ENCODE peak calls at places on chromosomes 5 and 9, in five cellular contexts. D is foreskin keratinocyte, Y is cardiac muscle cell, J is mesendoderm, S is right cardiac atrium. A is an unnamed sample.

GRCh38 chr5:17185776-17186175 is 31.7 kb upstream of the BASP1 start:
- DNase-seq in D (peak; percentile 59), Y (peak; percentile 96), J (no peak), S (peak; percentile 87), A (no peak)

GRCh38 chr5:39217365-39218281 is 1.7 kb downstream of the FYB1 start:
- DNase-seq in D (peak; percentile 59), Y (peak; percentile 90), J (peak; percentile 75), S (peak; percentile 88), A (no peak)

GRCh38 chr5:168766038-168766700 is 187.0 kb upstream of the PANK3 start:
- DNase-seq in D (no peak), Y (no peak), J (no peak), S (no peak), A (no peak)

GRCh38 chr5:100901851-100902341 is 1.2 kb downstream of the ST8SIA4 start:
- DNase-seq in D (peak; percentile 40), Y (peak; percentile 38), J (peak; percentile 84), S (peak; percentile 67), A (no peak)

GRCh38 chr5:164358531-164359259 is 853.3 kb downstream of the MAT2B start:
- DNase-seq in D (no peak), Y (peak; percentile 59), J (no peak), S (no peak), A (no peak)

GRCh38 chr5:166285385-166285784 is 2006.1 kb upstream of the WWC1 start:
- DNase-seq in D (peak; percentile 4), Y (peak; percentile 9), J (peak; percentile 64), S (no peak), A (no peak)

GRCh38 chr9:89422151-89422918 is 75.6 kb downstream of the SEMA4D start:
- DNase-seq in D (peak; percentile 58), Y (peak; percentile 35), J (peak; percentile 21), S (no peak), A (no peak)

GRCh38 chr9:16671591-16672137 is 198.8 kb downstream of the BNC2 start:
- DNase-seq in D (peak; percentile 93), Y (peak; percentile 63), J (no peak), S (no peak), A (no peak)

GRCh38 chr5:16568875-16569580 is 47.8 kb downstream of the RETREG1 start:
- DNase-seq in D (peak; percentile 80), Y (peak; percentile 17), J (no peak), S (no peak), A (peak; percentile 78)

GRCh38 chr9:115132648-115133047 is 14.7 kb upstream of the TNC start:
- DNase-seq in D (no peak), Y (peak; percentile 60), J (peak; percentile 36), S (peak; percentile 44), A (no peak)

GRCh38 chr5:35771321-35771720 is 85.4 kb upstream of the IL7R start:
- DNase-seq in D (peak; percentile 45), Y (peak; percentile 80), J (no peak), S (no peak), A (peak; percentile 93)

GRCh38 chr5:156174225-156174624 is 152.7 kb upstream of the SGCD start:
- DNase-seq in D (no peak), Y (no peak), J (no peak), S (no peak), A (no peak)

GRCh38 chr9:21559402-21560280 is 77.5 kb upstream of the IFNE start:
- DNase-seq in D (peak; percentile 66), Y (peak; percentile 83), J (peak; percentile 73), S (peak; percentile 66), A (peak; percentile 82)

GRCh38 chr9:126146254-126147145 is 180.1 kb upstream of the MVB12B start:
- DNase-seq in D (peak; percentile 9), Y (no peak), J (peak; percentile 87), S (no peak), A (no peak)

GRCh38 chr5:134818776-134819175 is 27.0 kb upstream of the C5orf24 start:
- DNase-seq in D (no peak), Y (no peak), J (no peak), S (no peak), A (no peak)

GRCh38 chr9:83231039-83231438 is 168.1 kb upstream of the RASEF start:
- DNase-seq in D (no peak), Y (peak; percentile 61), J (peak; percentile 25), S (no peak), A (no peak)

GRCh38 chr5:135398160-135398854 is 724 bp downstream of the MACROH2A1 start:
- DNase-seq in D (peak; percentile 15), Y (peak; percentile 43), J (peak; percentile 90), S (peak; percentile 63), A (no peak)

GRCh38 chr5:128645582-128645981 is 107.5 kb upstream of the FBN2 start:
- DNase-seq in D (no peak), Y (no peak), J (no peak), S (no peak), A (no peak)

GRCh38 chr5:5658226-5658625 is 235.7 kb downstream of the ICE1 start:
- DNase-seq in D (peak; percentile 24), Y (peak; percentile 77), J (no peak), S (peak; percentile 73), A (no peak)

GRCh38 chr9:121210536-121210935 is 8.9 kb upstream of the RAB14 start:
- DNase-seq in D (no peak), Y (no peak), J (no peak), S (no peak), A (no peak)

GRCh38 chr9:121207371-121207940 is 5.8 kb upstream of the RAB14 start:
- DNase-seq in D (no peak), Y (no peak), J (no peak), S (no peak), A (no peak)

GRCh38 chr9:121204121-121204520 is 2.5 kb upstream of the RAB14 start:
- DNase-seq in D (no peak), Y (no peak), J (no peak), S (no peak), A (no peak)

GRCh38 chr9:121204611-121205010 is 2.9 kb upstream of the RAB14 start:
- DNase-seq in D (no peak), Y (no peak), J (no peak), S (no peak), A (no peak)

DNA sequence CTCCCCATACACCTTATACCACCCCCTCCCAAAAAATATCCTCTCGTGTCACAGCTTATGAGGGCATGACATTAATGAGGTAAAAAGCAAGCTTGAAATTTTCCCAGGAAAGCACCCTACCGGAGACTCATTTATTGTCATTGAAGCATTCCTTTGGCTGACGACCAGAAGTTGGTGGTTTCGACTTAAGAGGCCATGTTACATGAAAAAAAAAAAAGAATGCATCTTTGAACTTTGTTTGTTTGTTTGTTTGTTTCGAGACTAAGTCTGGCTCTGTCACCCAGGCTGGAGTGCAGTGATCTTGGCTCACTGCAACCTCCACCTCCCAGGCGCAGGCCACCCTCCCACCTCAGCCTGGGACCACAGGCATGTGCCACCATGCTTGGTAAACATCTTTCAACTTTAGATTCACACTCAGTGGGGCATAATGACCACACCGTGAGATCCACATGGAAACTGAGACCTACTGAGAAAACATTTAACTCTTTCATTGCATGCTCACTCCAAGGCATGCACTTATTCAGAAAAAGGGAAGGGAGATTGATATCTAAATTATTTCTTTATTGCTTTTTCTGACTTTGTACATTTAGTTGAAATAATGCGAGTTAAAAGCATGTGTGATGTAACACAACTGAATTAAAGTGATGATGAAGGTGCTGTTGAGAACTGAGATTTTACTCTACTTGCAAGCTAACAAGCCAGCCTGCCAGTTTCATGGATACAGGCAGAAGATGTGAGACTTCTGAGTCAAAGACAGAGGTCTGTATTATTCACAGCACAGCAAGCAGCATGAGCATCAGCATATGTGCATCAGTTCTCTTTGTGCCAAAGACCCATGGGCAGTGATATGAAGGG is 5.1 kb upstream of the RAB14 start:
- DNase-seq in D (no peak), Y (peak; percentile 45), J (no peak), S (peak; percentile 42), A (no peak)
- H3K4me1 ChIP-seq in D (no peaks in the 10 kb centered on the region), Y (no peaks in the 10 kb centered on the region), J (peaks cover 4% of the 10 kb centered on the region), S (no peaks in the 10 kb centered on the region), A (no peaks in the 10 kb centered on the region)

GRCh38 chr5:102579379-102579778 is 80.6 kb upstream of the SLCO6A1 start:
- DNase-seq in D (no peak), Y (no peak), J (no peak), S (no peak), A (no peak)
- H3K27me3 ChIP-seq in D (no peaks in the 10 kb centered on the region), Y (no peaks in the 10 kb centered on the region), J (no peaks in the 10 kb centered on the region), S (no peaks in the 10 kb centered on the region), A (peaks cover 14% of the 10 kb centered on the region)

GRCh38 chr5:34529581-34530331 is 126.4 kb upstream of the RAI14 start:
- DNase-seq in D (peak; percentile 77), Y (peak; percentile 54), J (no peak), S (no peak), A (no peak)

GRCh38 chr5:34533582-34534236 is 122.4 kb upstream of the RAI14 start:
- DNase-seq in D (no peak), Y (no peak), J (no peak), S (no peak), A (no peak)

GRCh38 chr5:34534237-34535108 is 121.7 kb upstream of the RAI14 start:
- DNase-seq in D (peak; percentile 85), Y (peak; percentile 90), J (no peak), S (no peak), A (no peak)

GRCh38 chr5:34530637-34531036 is 125.5 kb upstream of the RAI14 start:
- DNase-seq in D (no peak), Y (peak; percentile 92), J (peak; percentile 25), S (no peak), A (no peak)

DNA sequence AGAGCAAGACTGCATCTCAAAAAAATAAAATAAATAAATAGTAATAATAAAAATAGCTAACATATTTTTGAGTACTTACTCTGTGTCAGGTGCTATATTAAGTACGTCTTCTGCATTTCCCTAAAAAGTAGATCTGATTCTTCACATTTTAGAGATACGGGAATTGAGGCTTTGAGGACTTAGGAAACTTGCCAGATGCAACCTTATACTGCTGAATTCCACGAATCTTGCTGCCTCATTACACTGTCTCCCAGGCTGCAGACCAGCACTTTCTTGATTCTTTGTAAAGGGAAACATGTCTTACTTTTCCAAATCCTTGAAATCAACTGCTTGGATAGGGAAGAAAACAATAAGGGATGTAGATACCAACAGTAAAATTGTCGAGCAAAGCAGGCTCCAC is 124.4 kb upstream of the RAI14 start:
- DNase-seq in D (no peak), Y (peak; percentile 60), J (no peak), S (no peak), A (no peak)
- H3K4me1 ChIP-seq in D (peaks cover 13% of the 10 kb centered on the region), Y (no peaks in the 10 kb centered on the region), J (no peaks in the 10 kb centered on the region), S (no peaks in the 10 kb centered on the region), A (peaks cover 27% of the 10 kb centered on the region)

GRCh38 chr5:333945-334344 is 12.4 kb downstream of the AHRR start:
- DNase-seq in D (no peak), Y (no peak), J (no peak), S (no peak), A (no peak)
- H3K27me3 ChIP-seq in D (peaks cover 35% of the 10 kb centered on the region), Y (no peaks in the 10 kb centered on the region), J (no peaks in the 10 kb centered on the region), S (no peaks in the 10 kb centered on the region), A (no peaks in the 10 kb centered on the region)

DNA sequence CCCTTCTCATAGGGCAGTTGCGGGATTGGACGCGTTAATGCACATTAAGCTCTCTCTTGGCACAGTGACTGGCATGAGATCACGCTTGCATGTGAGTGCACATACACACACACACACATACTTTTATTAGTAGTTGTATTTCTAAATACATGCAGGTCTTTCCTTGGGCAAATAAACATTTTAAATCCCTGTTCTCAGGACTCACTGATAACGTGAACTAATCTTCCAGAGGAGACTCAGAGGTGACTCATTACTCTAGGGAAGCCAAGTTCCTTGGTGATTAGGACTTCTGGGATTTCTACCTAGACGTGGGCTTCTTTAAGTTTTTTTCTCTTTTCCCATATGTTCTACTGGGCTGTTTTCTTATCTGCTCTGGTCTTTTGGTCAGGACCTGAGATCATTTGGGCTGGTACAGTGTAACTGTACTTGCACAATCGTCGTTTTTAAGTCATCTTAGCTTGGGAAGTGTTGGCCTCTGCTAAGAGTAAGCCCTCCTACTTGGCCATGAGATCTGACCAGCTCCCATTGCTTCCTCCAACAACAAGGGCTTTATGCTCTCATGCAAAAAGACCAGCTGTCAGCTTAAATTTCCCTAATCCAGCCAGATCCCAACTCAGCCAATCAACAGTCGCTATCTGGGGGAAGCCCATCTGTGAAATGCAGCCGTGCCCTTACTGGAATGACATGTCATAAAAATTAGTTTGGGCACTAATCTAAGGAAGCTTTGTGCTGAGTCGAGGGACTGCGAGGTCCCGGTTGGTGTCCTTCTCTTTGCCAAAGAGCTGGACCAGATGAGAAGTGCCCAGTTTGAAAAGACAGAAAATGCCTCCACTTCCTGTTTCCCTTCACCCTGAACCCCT is 176.4 kb upstream of the ANKRD55 start:
- DNase-seq in D (peak; percentile 73), Y (peak; percentile 78), J (peak; percentile 51), S (peak; percentile 47), A (no peak)
- H3K4me1 ChIP-seq in D (peaks cover 14% of the 10 kb centered on the region), Y (peaks cover 24% of the 10 kb centered on the region), J (no peaks in the 10 kb centered on the region), S (no peaks in the 10 kb centered on the region), A (peaks cover 7% of the 10 kb centered on the region)

A was measured in RWPE2.